ENCODE peak calls at places on chromosomes 2 and 18, in four cellular contexts. F, A, E and D are unnamed samples.

GRCh38 chr2:70855679-70856078 is 20.1 kb upstream of the CD207 start:
- DNase-seq in F (no peak), A (no peak), E (no peak), D (no peak)

GRCh38 chr2:88127638-88127887 is 299 bp downstream of the FABP1 start:
- DNase-seq in F (no peak), A (no peak), E (peak), D (no peak)

GRCh38 chr2:121151311-121152109 is 133.5 kb downstream of the TFCP2L1 start:
- DNase-seq in F (no peak), A (no peak), E (no peak), D (no peak)

GRCh38 chr18:45164551-45164950 is 450.7 kb upstream of the SLC14A2 start:
- DNase-seq in F (no peak), A (no peak), E (no peak), D (no peak)

GRCh38 chr2:103788875-103789715 is 1027.3 kb downstream of the TMEM182 start:
- DNase-seq in F (no peak), A (no peak), E (peak), D (peak)

GRCh38 chr2:226423498-226423960 is 376.1 kb downstream of the IRS1 start:
- DNase-seq in F (no peak), A (no peak), E (no peak), D (no peak)

GRCh38 chr2:72993147-72993546 is 75.8 kb downstream of the EMX1 start:
- DNase-seq in F (peak), A (peak), E (peak), D (peak)

GRCh38 chr2:236137066-236137465 is 31.1 kb downstream of the GBX2 start:
- DNase-seq in F (no peak), A (no peak), E (no peak), D (no peak)

GRCh38 chr2:6916224-6916623 is 988 bp upstream of the RNF144A start:
- DNase-seq in F (no peak), A (no peak), E (no peak), D (no peak)

GRCh38 chr18:67199993-67200617 is 316.4 kb downstream of the DSEL start:
- DNase-seq in F (no peak), A (peak), E (peak), D (peak)

GRCh38 chr18:3402962-3403585 is 46.9 kb upstream of the TGIF1 start:
- DNase-seq in F (no peak), A (no peak), E (no peak), D (no peak)
- TF ChIP-seq FOXM1 in F (no peak), A (no peak), E (no peak), D (no peak)

GRCh38 chr2:138712212-138712979 is 67.8 kb downstream of the NXPH2 start:
- DNase-seq in F (no peak), A (peak), E (peak), D (no peak)
- TF ChIP-seq BHLHE40 in F (no peak), A (no peak), E (no peak), D (no peak)

DNA sequence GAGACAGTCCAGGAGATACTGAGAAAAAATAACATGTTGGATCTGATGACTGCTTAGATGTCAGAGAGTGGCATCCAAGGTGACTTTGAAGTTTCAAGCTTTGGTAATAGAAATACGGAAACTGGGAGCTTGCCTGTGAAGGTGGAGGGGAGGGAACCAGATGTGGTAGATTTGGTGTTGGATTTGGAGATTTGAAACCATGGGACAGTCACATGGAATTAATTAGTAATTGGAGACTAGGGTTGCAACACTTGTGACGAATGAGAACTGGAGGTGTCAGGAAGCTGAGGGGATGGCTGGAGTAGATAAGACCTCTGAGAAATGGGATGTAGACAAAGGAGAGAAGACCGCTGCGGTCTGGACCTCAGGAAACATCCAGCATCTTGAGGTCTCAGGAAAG is 46.7 kb downstream of the RPL37A start:
- DNase-seq in F (peak), A (no peak), E (no peak), D (no peak)
- TF ChIP-seq SP1 in F (peak), A (no peak), E (no peak), D (no peak)

GRCh38 chr2:227824711-227825110 is 11.1 kb downstream of the CCL20 start:
- DNase-seq in F (no peak), A (no peak), E (no peak), D (no peak)

GRCh38 chr2:227821043-227821942 is 7.7 kb downstream of the CCL20 start:
- DNase-seq in F (no peak), A (no peak), E (peak), D (no peak)

GRCh38 chr2:227823922-227824321 is 10.3 kb downstream of the CCL20 start:
- DNase-seq in F (no peak), A (no peak), E (no peak), D (no peak)

GRCh38 chr2:227819398-227819697 is 5.7 kb downstream of the CCL20 start:
- DNase-seq in F (no peak), A (no peak), E (no peak), D (no peak)

GRCh38 chr2:227822416-227823003 is 8.9 kb downstream of the CCL20 start:
- DNase-seq in F (no peak), A (no peak), E (peak), D (no peak)
- TF ChIP-seq FOXM1 in F (no peak), A (no peak), E (no peak), D (no peak)

GRCh38 chr18:21241224-21242131 is 554 bp upstream of the GREB1L start:
- DNase-seq in F (no peak), A (no peak), E (no peak), D (peak)
- TF ChIP-seq BHLHE40 in F (no peak), A (no peak), E (no peak), D (no peak)

DNA sequence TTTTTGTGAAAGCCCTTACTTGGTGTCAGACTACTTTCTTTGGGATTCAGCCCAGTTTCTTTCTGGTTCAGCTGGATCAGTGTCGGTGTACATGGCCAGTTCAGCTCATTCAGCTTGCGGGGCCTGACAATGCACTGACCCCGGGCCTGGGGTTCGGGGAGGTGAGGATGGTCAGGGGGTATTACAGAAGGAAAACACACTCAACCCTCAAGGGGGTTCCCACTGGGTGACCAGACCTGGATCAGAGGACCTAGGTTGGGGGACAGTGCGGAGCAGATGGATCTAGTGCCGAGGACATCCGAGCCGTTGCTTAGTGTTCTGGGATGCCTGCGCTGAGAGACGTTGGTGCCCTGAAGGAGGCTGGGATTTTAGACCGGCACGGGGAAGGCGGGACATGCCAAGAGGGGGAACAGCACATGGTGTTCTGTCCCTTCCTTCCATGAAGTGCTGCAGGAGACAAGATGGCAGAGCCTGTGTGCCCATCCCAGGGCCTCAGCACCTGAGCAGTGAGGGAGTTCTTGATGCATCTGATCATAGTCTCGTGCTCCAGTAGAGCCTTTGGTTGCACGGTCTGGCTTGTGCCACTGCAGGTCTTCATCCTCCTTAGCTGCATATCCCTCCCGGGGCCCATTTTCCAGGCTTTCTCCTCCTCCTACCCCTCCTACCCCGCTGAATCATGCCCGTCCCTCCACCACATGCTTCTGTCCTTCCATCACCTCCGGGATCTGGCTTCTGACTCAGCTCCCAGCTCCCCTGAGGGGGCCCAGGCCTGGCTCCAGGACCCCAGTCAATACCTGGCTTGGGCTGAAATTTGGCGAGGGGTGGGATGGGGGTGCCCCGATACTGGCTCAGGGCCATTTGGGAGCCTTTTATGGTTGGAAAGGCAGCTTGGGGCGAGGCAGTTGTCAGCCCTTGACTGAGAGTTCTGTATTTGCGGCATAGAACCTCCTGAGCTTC is 18.0 kb downstream of the SPEG start:
- DNase-seq in F (peak), A (no peak), E (no peak), D (no peak)
- TF ChIP-seq SP1 in F (no peak), A (no peak), E (no peak), D (no peak)

GRCh38 chr2:162007447-162008040 is 66.5 kb downstream of the DPP4 start:
- DNase-seq in F (no peak), A (no peak), E (no peak), D (no peak)
- TF ChIP-seq FOXM1 in F (no peak), A (no peak), E (no peak), D (no peak)